ENCODE peak calls at places on chromosomes 11 and 22, in seven cellular contexts. One of them, this sample, is unnamed.

GRCh38 chr11:66418168-66418985 is 2.5 kb upstream of the NPAS4 start:
- DNase-seq in Caco-2: peak
- DNase-seq in iris pigment epithelial cell: peak
- DNase-seq in dermis blood vessel endothelial cell: peak
- DNase-seq in AG08395: peak
- DNase-seq in GF-D8: no peak
- DNase-seq in fibroblast of the aortic adventitia: peak
- DNase-seq in this sample: peak

GRCh38 chr22:46878549-46878948 is 116.1 kb downstream of the TBC1D22A start:
- DNase-seq in Caco-2: no peak
- DNase-seq in iris pigment epithelial cell: no peak
- DNase-seq in dermis blood vessel endothelial cell: no peak
- DNase-seq in AG08395: no peak
- DNase-seq in GF-D8: no peak
- DNase-seq in fibroblast of the aortic adventitia: no peak
- DNase-seq in this sample: no peak

GRCh38 chr11:62921573-62922188 is 518 bp upstream of the CHRM1 start:
- DNase-seq in Caco-2: no peak
- DNase-seq in iris pigment epithelial cell: no peak
- DNase-seq in dermis blood vessel endothelial cell: peak
- DNase-seq in AG08395: peak
- DNase-seq in GF-D8: no peak
- DNase-seq in fibroblast of the aortic adventitia: no peak
- DNase-seq in this sample: no peak

GRCh38 chr11:494761-495536 is 12.1 kb downstream of the RNH1 start:
- DNase-seq in Caco-2: no peak
- DNase-seq in iris pigment epithelial cell: no peak
- DNase-seq in dermis blood vessel endothelial cell: no peak
- DNase-seq in AG08395: no peak
- DNase-seq in GF-D8: no peak
- DNase-seq in fibroblast of the aortic adventitia: no peak
- DNase-seq in this sample: no peak

GRCh38 chr22:45968003-45968650 is 8.8 kb downstream of the WNT7B start:
- DNase-seq in Caco-2: no peak
- DNase-seq in iris pigment epithelial cell: peak
- DNase-seq in dermis blood vessel endothelial cell: no peak
- DNase-seq in AG08395: no peak
- DNase-seq in GF-D8: no peak
- DNase-seq in fibroblast of the aortic adventitia: no peak
- DNase-seq in this sample: no peak

GRCh38 chr11:58513747-58514367 is 6.0 kb upstream of the OR5B21 start:
- DNase-seq in Caco-2: peak
- DNase-seq in iris pigment epithelial cell: peak
- DNase-seq in dermis blood vessel endothelial cell: peak
- DNase-seq in AG08395: peak
- DNase-seq in GF-D8: no peak
- DNase-seq in fibroblast of the aortic adventitia: peak
- DNase-seq in this sample: peak

GRCh38 chr11:71488086-71488967 is 35.3 kb downstream of the NADSYN1 start:
- DNase-seq in Caco-2: peak
- DNase-seq in iris pigment epithelial cell: peak
- DNase-seq in dermis blood vessel endothelial cell: peak
- DNase-seq in AG08395: no peak
- DNase-seq in GF-D8: no peak
- DNase-seq in fibroblast of the aortic adventitia: peak
- DNase-seq in this sample: peak

GRCh38 chr11:112235750-112236390 is 9.6 kb downstream of the PTS start:
- DNase-seq in Caco-2: no peak
- DNase-seq in iris pigment epithelial cell: no peak
- DNase-seq in dermis blood vessel endothelial cell: no peak
- DNase-seq in AG08395: no peak
- DNase-seq in GF-D8: no peak
- DNase-seq in fibroblast of the aortic adventitia: no peak
- DNase-seq in this sample: no peak

GRCh38 chr22:35403356-35403755 is 3.4 kb downstream of the MCM5 start:
- DNase-seq in Caco-2: no peak
- DNase-seq in iris pigment epithelial cell: no peak
- DNase-seq in dermis blood vessel endothelial cell: no peak
- DNase-seq in AG08395: no peak
- DNase-seq in GF-D8: no peak
- DNase-seq in fibroblast of the aortic adventitia: no peak
- DNase-seq in this sample: no peak

GRCh38 chr11:66951927-66952337 is 6.3 kb downstream of the PC start:
- DNase-seq in Caco-2: no peak
- DNase-seq in iris pigment epithelial cell: no peak
- DNase-seq in dermis blood vessel endothelial cell: peak
- DNase-seq in AG08395: no peak
- DNase-seq in GF-D8: no peak
- DNase-seq in fibroblast of the aortic adventitia: no peak
- DNase-seq in this sample: no peak

GRCh38 chr11:71355266-71355665 is 92.9 kb downstream of the DHCR7 start:
- DNase-seq in Caco-2: no peak
- DNase-seq in iris pigment epithelial cell: no peak
- DNase-seq in dermis blood vessel endothelial cell: no peak
- DNase-seq in AG08395: no peak
- DNase-seq in GF-D8: no peak
- DNase-seq in fibroblast of the aortic adventitia: peak
- DNase-seq in this sample: peak

GRCh38 chr11:9756461-9756860 is 92.6 kb downstream of the SWAP70 start:
- DNase-seq in Caco-2: no peak
- DNase-seq in iris pigment epithelial cell: no peak
- DNase-seq in dermis blood vessel endothelial cell: no peak
- DNase-seq in AG08395: no peak
- DNase-seq in GF-D8: no peak
- DNase-seq in fibroblast of the aortic adventitia: no peak
- DNase-seq in this sample: no peak

GRCh38 chr11:71246559-71246958 is 5.8 kb downstream of the SHANK2 start:
- DNase-seq in Caco-2: peak
- DNase-seq in iris pigment epithelial cell: no peak
- DNase-seq in dermis blood vessel endothelial cell: no peak
- DNase-seq in AG08395: no peak
- DNase-seq in GF-D8: no peak
- DNase-seq in fibroblast of the aortic adventitia: no peak
- DNase-seq in this sample: no peak

GRCh38 chr11:23278121-23278520 is 417.8 kb upstream of the CCDC179 start:
- DNase-seq in Caco-2: no peak
- DNase-seq in iris pigment epithelial cell: peak
- DNase-seq in dermis blood vessel endothelial cell: peak
- DNase-seq in AG08395: peak
- DNase-seq in GF-D8: no peak
- DNase-seq in fibroblast of the aortic adventitia: peak
- DNase-seq in this sample: no peak

GRCh38 chr22:20531404-20532181 is 24.2 kb downstream of the MED15 start:
- DNase-seq in Caco-2: no peak
- DNase-seq in iris pigment epithelial cell: peak
- DNase-seq in dermis blood vessel endothelial cell: peak
- DNase-seq in AG08395: peak
- DNase-seq in GF-D8: no peak
- DNase-seq in fibroblast of the aortic adventitia: peak
- DNase-seq in this sample: peak

GRCh38 chr11:20110908-20111669 is 49.2 kb downstream of the DBX1 start:
- DNase-seq in Caco-2: peak
- DNase-seq in iris pigment epithelial cell: peak
- DNase-seq in dermis blood vessel endothelial cell: peak
- DNase-seq in AG08395: peak
- DNase-seq in GF-D8: no peak
- DNase-seq in fibroblast of the aortic adventitia: peak
- DNase-seq in this sample: peak

GRCh38 chr11:107598225-107599139 is 7.5 kb downstream of the ELMOD1 start:
- DNase-seq in Caco-2: peak
- DNase-seq in iris pigment epithelial cell: no peak
- DNase-seq in dermis blood vessel endothelial cell: peak
- DNase-seq in AG08395: peak
- DNase-seq in GF-D8: no peak
- DNase-seq in fibroblast of the aortic adventitia: no peak
- DNase-seq in this sample: no peak

GRCh38 chr11:33256031-33256807 is 962 bp upstream of the HIPK3 start:
- DNase-seq in Caco-2: no peak
- DNase-seq in iris pigment epithelial cell: peak
- DNase-seq in dermis blood vessel endothelial cell: no peak
- DNase-seq in AG08395: no peak
- DNase-seq in GF-D8: no peak
- DNase-seq in fibroblast of the aortic adventitia: peak
- DNase-seq in this sample: no peak

GRCh38 chr22:31082606-31083376 is 1.7 kb downstream of the SMTN start:
- DNase-seq in Caco-2: peak
- DNase-seq in iris pigment epithelial cell: peak
- DNase-seq in dermis blood vessel endothelial cell: peak
- DNase-seq in AG08395: peak
- DNase-seq in GF-D8: no peak
- DNase-seq in fibroblast of the aortic adventitia: peak
- DNase-seq in this sample: no peak

GRCh38 chr22:28237092-28237491 is 318.0 kb upstream of the PITPNB start:
- DNase-seq in Caco-2: no peak
- DNase-seq in iris pigment epithelial cell: no peak
- DNase-seq in dermis blood vessel endothelial cell: no peak
- DNase-seq in AG08395: no peak
- DNase-seq in GF-D8: no peak
- DNase-seq in fibroblast of the aortic adventitia: no peak
- DNase-seq in this sample: no peak

GRCh38 chr11:75536786-75537629 is 11.3 kb upstream of the GDPD5 start:
- DNase-seq in Caco-2: no peak
- DNase-seq in iris pigment epithelial cell: peak
- DNase-seq in dermis blood vessel endothelial cell: peak
- DNase-seq in AG08395: no peak
- DNase-seq in GF-D8: peak
- DNase-seq in fibroblast of the aortic adventitia: no peak
- DNase-seq in this sample: no peak

GRCh38 chr11:123206671-123207421 is 11.8 kb upstream of the CLMP start:
- DNase-seq in Caco-2: peak
- DNase-seq in iris pigment epithelial cell: no peak
- DNase-seq in dermis blood vessel endothelial cell: no peak
- DNase-seq in AG08395: no peak
- DNase-seq in GF-D8: no peak
- DNase-seq in fibroblast of the aortic adventitia: no peak
- DNase-seq in this sample: no peak

GRCh38 chr11:23124249-23124648 is 264.0 kb upstream of the CCDC179 start:
- DNase-seq in Caco-2: no peak
- DNase-seq in iris pigment epithelial cell: peak
- DNase-seq in dermis blood vessel endothelial cell: no peak
- DNase-seq in AG08395: no peak
- DNase-seq in GF-D8: no peak
- DNase-seq in fibroblast of the aortic adventitia: no peak
- DNase-seq in this sample: no peak

GRCh38 chr11:7657306-7658025 is 15.8 kb downstream of the CYB5R2 start:
- DNase-seq in Caco-2: peak
- DNase-seq in iris pigment epithelial cell: peak
- DNase-seq in dermis blood vessel endothelial cell: peak
- DNase-seq in AG08395: peak
- DNase-seq in GF-D8: no peak
- DNase-seq in fibroblast of the aortic adventitia: peak
- DNase-seq in this sample: no peak

GRCh38 chr11:134472188-134472455 is 60.1 kb upstream of the B3GAT1 start:
- DNase-seq in Caco-2: no peak
- DNase-seq in iris pigment epithelial cell: no peak
- DNase-seq in dermis blood vessel endothelial cell: no peak
- DNase-seq in AG08395: no peak
- DNase-seq in GF-D8: no peak
- DNase-seq in fibroblast of the aortic adventitia: no peak
- DNase-seq in this sample: no peak

This sample was measured in kidney epithelial cell.